ENCODE peak calls at places on chromosomes 13 and 19, in seven cellular contexts. One of them, this sample, is unnamed.

GRCh38 chr19:19582471-19582870 is 36.0 kb downstream of the PBX4 start:
- DNase-seq in fibroblast of villous mesenchyme: no peak
- DNase-seq in IMR-90: no peak
- DNase-seq in GM06990: no peak
- DNase-seq in colonic mucosa: no peak
- DNase-seq in thoracic aorta: no peak
- DNase-seq in choroid plexus epithelial cell: no peak
- DNase-seq in this sample: no peak

GRCh38 chr19:35642312-35642711 is 767 bp downstream of the ETV2 start:
- DNase-seq in fibroblast of villous mesenchyme: no peak
- DNase-seq in IMR-90: no peak
- DNase-seq in GM06990: no peak
- DNase-seq in colonic mucosa: no peak
- DNase-seq in thoracic aorta: no peak
- DNase-seq in choroid plexus epithelial cell: no peak
- DNase-seq in this sample: no peak

GRCh38 chr13:38520041-38520440 is 166.8 kb upstream of the FREM2 start:
- DNase-seq in fibroblast of villous mesenchyme: no peak
- DNase-seq in IMR-90: no peak
- DNase-seq in GM06990: no peak
- DNase-seq in colonic mucosa: no peak
- DNase-seq in thoracic aorta: no peak
- DNase-seq in choroid plexus epithelial cell: no peak
- DNase-seq in this sample: no peak

GRCh38 chr19:2982983-2983350 is 5.6 kb downstream of the TLE6 start:
- DNase-seq in fibroblast of villous mesenchyme: peak
- DNase-seq in IMR-90: peak
- DNase-seq in GM06990: no peak
- DNase-seq in colonic mucosa: peak
- DNase-seq in thoracic aorta: peak
- DNase-seq in choroid plexus epithelial cell: peak
- DNase-seq in this sample: peak

GRCh38 chr19:17830567-17831418 is 9.5 kb upstream of the INSL3 start:
- DNase-seq in fibroblast of villous mesenchyme: peak
- DNase-seq in IMR-90: peak
- DNase-seq in GM06990: peak
- DNase-seq in colonic mucosa: peak
- DNase-seq in thoracic aorta: no peak
- DNase-seq in choroid plexus epithelial cell: peak
- DNase-seq in this sample: peak

GRCh38 chr13:113950451-113951245 is 23.2 kb downstream of the C13orf46 start:
- DNase-seq in fibroblast of villous mesenchyme: no peak
- DNase-seq in IMR-90: no peak
- DNase-seq in GM06990: no peak
- DNase-seq in colonic mucosa: no peak
- DNase-seq in thoracic aorta: no peak
- DNase-seq in choroid plexus epithelial cell: no peak
- DNase-seq in this sample: no peak

GRCh38 chr13:106117035-106117434 is 418.4 kb downstream of the EFNB2 start:
- DNase-seq in fibroblast of villous mesenchyme: peak
- DNase-seq in IMR-90: peak
- DNase-seq in GM06990: no peak
- DNase-seq in colonic mucosa: no peak
- DNase-seq in thoracic aorta: no peak
- DNase-seq in choroid plexus epithelial cell: peak
- DNase-seq in this sample: no peak

GRCh38 chr13:87259479-87260083 is 411.6 kb upstream of the SLITRK5 start:
- DNase-seq in fibroblast of villous mesenchyme: no peak
- DNase-seq in IMR-90: no peak
- DNase-seq in GM06990: no peak
- DNase-seq in colonic mucosa: no peak
- DNase-seq in thoracic aorta: no peak
- DNase-seq in choroid plexus epithelial cell: peak
- DNase-seq in this sample: no peak

GRCh38 chr19:30528919-30529318 is 156.7 kb downstream of the ZNF536 start:
- DNase-seq in fibroblast of villous mesenchyme: no peak
- DNase-seq in IMR-90: no peak
- DNase-seq in GM06990: no peak
- DNase-seq in colonic mucosa: no peak
- DNase-seq in thoracic aorta: no peak
- DNase-seq in choroid plexus epithelial cell: no peak
- DNase-seq in this sample: no peak

GRCh38 chr19:55418185-55418584 is 10.6 kb upstream of the UBE2S start:
- DNase-seq in fibroblast of villous mesenchyme: peak
- DNase-seq in IMR-90: peak
- DNase-seq in GM06990: no peak
- DNase-seq in colonic mucosa: peak
- DNase-seq in thoracic aorta: no peak
- DNase-seq in choroid plexus epithelial cell: peak
- DNase-seq in this sample: peak

GRCh38 chr19:5147971-5148793 is 179.3 kb downstream of the KDM4B start:
- DNase-seq in fibroblast of villous mesenchyme: no peak
- DNase-seq in IMR-90: no peak
- DNase-seq in GM06990: peak
- DNase-seq in colonic mucosa: no peak
- DNase-seq in thoracic aorta: peak
- DNase-seq in choroid plexus epithelial cell: peak
- DNase-seq in this sample: no peak

GRCh38 chr19:4559569-4559968 is at the start of gene SEMA6B:
- DNase-seq in fibroblast of villous mesenchyme: no peak
- DNase-seq in IMR-90: no peak
- DNase-seq in GM06990: no peak
- DNase-seq in colonic mucosa: no peak
- DNase-seq in thoracic aorta: no peak
- DNase-seq in choroid plexus epithelial cell: peak
- DNase-seq in this sample: peak

GRCh38 chr13:39890537-39890936 is 235.1 kb downstream of the COG6 start:
- DNase-seq in fibroblast of villous mesenchyme: no peak
- DNase-seq in IMR-90: no peak
- DNase-seq in GM06990: no peak
- DNase-seq in colonic mucosa: no peak
- DNase-seq in thoracic aorta: no peak
- DNase-seq in choroid plexus epithelial cell: no peak
- DNase-seq in this sample: no peak

GRCh38 chr19:24054044-24054935 is 32.7 kb upstream of the ZNF254 start:
- DNase-seq in fibroblast of villous mesenchyme: peak
- DNase-seq in IMR-90: peak
- DNase-seq in GM06990: no peak
- DNase-seq in colonic mucosa: no peak
- DNase-seq in thoracic aorta: no peak
- DNase-seq in choroid plexus epithelial cell: peak
- DNase-seq in this sample: peak

GRCh38 chr13:110677731-110678545 is 28.0 kb downstream of the CARS2 start:
- DNase-seq in fibroblast of villous mesenchyme: no peak
- DNase-seq in IMR-90: peak
- DNase-seq in GM06990: no peak
- DNase-seq in colonic mucosa: no peak
- DNase-seq in thoracic aorta: no peak
- DNase-seq in choroid plexus epithelial cell: peak
- DNase-seq in this sample: peak

DNA sequence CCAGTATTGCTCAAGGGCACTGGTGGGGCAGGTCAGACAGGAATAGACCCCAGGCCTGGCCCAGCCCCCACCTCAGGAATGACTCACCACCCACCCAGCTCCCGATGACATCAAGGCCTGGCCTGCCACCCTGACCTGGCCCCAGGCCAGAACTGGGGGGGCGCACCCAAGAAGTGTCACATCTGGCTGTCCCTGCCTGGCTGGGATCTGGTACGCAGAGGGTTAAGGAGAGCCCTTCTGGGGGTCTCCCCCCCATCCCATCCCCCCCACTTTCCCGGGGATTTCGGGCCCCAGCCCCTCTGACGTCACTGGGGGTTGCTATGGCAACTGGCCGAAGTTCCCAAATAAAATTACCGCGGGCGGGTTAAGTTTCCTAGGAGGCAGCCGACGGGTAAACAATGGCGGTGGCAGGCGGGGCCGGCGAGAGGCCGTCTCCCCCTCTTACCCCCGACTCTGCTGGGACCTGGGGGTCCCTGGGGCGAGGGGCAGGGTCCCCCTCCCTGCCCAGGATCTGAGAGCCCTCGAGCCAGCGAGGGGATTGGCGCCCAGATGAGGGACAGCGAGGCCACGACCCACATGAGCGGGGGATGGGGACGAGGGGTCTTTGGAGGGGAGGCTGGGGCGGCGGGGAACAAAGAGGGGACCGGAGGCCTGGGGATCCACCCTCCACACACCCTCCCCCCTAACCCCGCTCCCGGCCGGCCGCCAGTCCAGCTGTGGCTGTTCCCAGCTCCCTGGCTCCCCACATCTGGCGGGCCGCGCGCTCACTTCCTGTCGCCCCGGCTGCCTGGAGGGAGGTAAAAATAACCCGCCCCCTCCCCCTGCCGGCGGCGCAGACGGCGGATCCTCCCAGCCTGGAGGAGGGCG is 29.7 kb upstream of the NANOS3 start:
- DNase-seq in fibroblast of villous mesenchyme: peak
- DNase-seq in IMR-90: peak
- DNase-seq in GM06990: peak
- DNase-seq in colonic mucosa: peak
- DNase-seq in thoracic aorta: peak
- DNase-seq in choroid plexus epithelial cell: peak
- DNase-seq in this sample: peak
- H3K4me3 ChIP-seq in fibroblast of villous mesenchyme: peak
- H3K4me3 ChIP-seq in IMR-90: peak
- H3K4me3 ChIP-seq in GM06990: peak
- H3K4me3 ChIP-seq in colonic mucosa: peak
- H3K4me3 ChIP-seq in thoracic aorta: peak
- H3K4me3 ChIP-seq in choroid plexus epithelial cell: peak
- H3K4me3 ChIP-seq in this sample: peak

DNA sequence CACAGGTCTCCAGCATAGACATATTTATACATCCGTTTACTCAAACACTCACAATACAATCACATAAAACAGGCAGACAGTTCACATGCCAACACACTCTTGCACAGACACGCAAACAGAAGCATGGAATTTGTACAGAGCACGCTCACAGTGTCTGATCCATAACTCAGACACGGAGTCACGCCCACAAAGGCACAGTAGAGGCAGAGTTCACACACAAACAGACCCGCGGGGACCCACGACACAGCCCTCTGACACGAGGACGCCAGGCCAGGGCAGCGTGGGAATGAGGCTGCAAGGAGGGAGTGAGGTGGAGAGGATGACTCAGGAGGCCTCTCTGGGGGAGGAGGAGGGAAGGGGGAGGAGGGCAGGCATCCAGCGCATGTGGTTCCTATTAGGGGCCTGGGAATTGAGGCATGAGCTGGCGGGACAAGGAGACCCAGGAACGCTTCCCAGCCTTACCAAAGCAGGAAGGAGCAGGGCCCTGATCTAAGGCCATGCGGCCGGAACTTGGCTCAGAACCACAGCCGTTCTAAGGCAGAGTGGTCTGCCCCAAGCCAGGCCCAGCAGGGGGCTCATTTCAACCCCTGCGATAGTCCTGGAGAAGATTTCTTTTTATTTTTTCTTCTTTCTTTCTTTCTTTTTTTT is 9.1 kb upstream of the OLFM2 start:
- DNase-seq in fibroblast of villous mesenchyme: peak
- DNase-seq in IMR-90: peak
- DNase-seq in GM06990: no peak
- DNase-seq in colonic mucosa: peak
- DNase-seq in thoracic aorta: peak
- DNase-seq in choroid plexus epithelial cell: peak
- DNase-seq in this sample: peak
- H3K4me3 ChIP-seq in fibroblast of villous mesenchyme: no peak
- H3K4me3 ChIP-seq in IMR-90: no peak
- H3K4me3 ChIP-seq in GM06990: no peak
- H3K4me3 ChIP-seq in colonic mucosa: no peak
- H3K4me3 ChIP-seq in thoracic aorta: peak
- H3K4me3 ChIP-seq in choroid plexus epithelial cell: peak
- H3K4me3 ChIP-seq in this sample: no peak

GRCh38 chr13:30797847-30798246 is 62.5 kb downstream of the ALOX5AP start:
- DNase-seq in fibroblast of villous mesenchyme: no peak
- DNase-seq in IMR-90: no peak
- DNase-seq in GM06990: no peak
- DNase-seq in colonic mucosa: no peak
- DNase-seq in thoracic aorta: no peak
- DNase-seq in choroid plexus epithelial cell: no peak
- DNase-seq in this sample: no peak

GRCh38 chr13:30798776-30799625 is 63.7 kb downstream of the ALOX5AP start:
- DNase-seq in fibroblast of villous mesenchyme: peak
- DNase-seq in IMR-90: peak
- DNase-seq in GM06990: no peak
- DNase-seq in colonic mucosa: no peak
- DNase-seq in thoracic aorta: no peak
- DNase-seq in choroid plexus epithelial cell: peak
- DNase-seq in this sample: no peak

GRCh38 chr13:30800107-30800506 is 64.8 kb downstream of the ALOX5AP start:
- DNase-seq in fibroblast of villous mesenchyme: no peak
- DNase-seq in IMR-90: no peak
- DNase-seq in GM06990: no peak
- DNase-seq in colonic mucosa: no peak
- DNase-seq in thoracic aorta: no peak
- DNase-seq in choroid plexus epithelial cell: no peak
- DNase-seq in this sample: no peak

GRCh38 chr13:30796833-30797601 is 61.7 kb downstream of the ALOX5AP start:
- DNase-seq in fibroblast of villous mesenchyme: no peak
- DNase-seq in IMR-90: peak
- DNase-seq in GM06990: peak
- DNase-seq in colonic mucosa: no peak
- DNase-seq in thoracic aorta: no peak
- DNase-seq in choroid plexus epithelial cell: peak
- DNase-seq in this sample: peak

GRCh38 chr13:30796132-30796832 is 60.9 kb downstream of the ALOX5AP start:
- DNase-seq in fibroblast of villous mesenchyme: peak
- DNase-seq in IMR-90: peak
- DNase-seq in GM06990: no peak
- DNase-seq in colonic mucosa: no peak
- DNase-seq in thoracic aorta: no peak
- DNase-seq in choroid plexus epithelial cell: peak
- DNase-seq in this sample: peak
- H3K4me3 ChIP-seq in fibroblast of villous mesenchyme: no peak
- H3K4me3 ChIP-seq in IMR-90: no peak
- H3K4me3 ChIP-seq in GM06990: peak
- H3K4me3 ChIP-seq in colonic mucosa: no peak
- H3K4me3 ChIP-seq in thoracic aorta: peak
- H3K4me3 ChIP-seq in choroid plexus epithelial cell: no peak
- H3K4me3 ChIP-seq in this sample: no peak

GRCh38 chr19:53577968-53578367 is 40.0 kb downstream of the ZNF331 start:
- DNase-seq in fibroblast of villous mesenchyme: no peak
- DNase-seq in IMR-90: no peak
- DNase-seq in GM06990: no peak
- DNase-seq in colonic mucosa: no peak
- DNase-seq in thoracic aorta: no peak
- DNase-seq in choroid plexus epithelial cell: no peak
- DNase-seq in this sample: no peak

GRCh38 chr19:53580871-53581835 is 43.2 kb downstream of the ZNF331 start:
- DNase-seq in fibroblast of villous mesenchyme: no peak
- DNase-seq in IMR-90: no peak
- DNase-seq in GM06990: no peak
- DNase-seq in colonic mucosa: no peak
- DNase-seq in thoracic aorta: no peak
- DNase-seq in choroid plexus epithelial cell: no peak
- DNase-seq in this sample: no peak

GRCh38 chr19:53576941-53577653 is 39.2 kb downstream of the ZNF331 start:
- DNase-seq in fibroblast of villous mesenchyme: no peak
- DNase-seq in IMR-90: no peak
- DNase-seq in GM06990: no peak
- DNase-seq in colonic mucosa: no peak
- DNase-seq in thoracic aorta: no peak
- DNase-seq in choroid plexus epithelial cell: no peak
- DNase-seq in this sample: no peak

GRCh38 chr19:53581871-53582279 is 43.9 kb downstream of the ZNF331 start:
- DNase-seq in fibroblast of villous mesenchyme: no peak
- DNase-seq in IMR-90: no peak
- DNase-seq in GM06990: no peak
- DNase-seq in colonic mucosa: no peak
- DNase-seq in thoracic aorta: no peak
- DNase-seq in choroid plexus epithelial cell: no peak
- DNase-seq in this sample: no peak

GRCh38 chr19:53579518-53579917 is 41.6 kb downstream of the ZNF331 start:
- DNase-seq in fibroblast of villous mesenchyme: no peak
- DNase-seq in IMR-90: no peak
- DNase-seq in GM06990: no peak
- DNase-seq in colonic mucosa: no peak
- DNase-seq in thoracic aorta: no peak
- DNase-seq in choroid plexus epithelial cell: no peak
- DNase-seq in this sample: no peak
- H3K4me3 ChIP-seq in fibroblast of villous mesenchyme: no peak
- H3K4me3 ChIP-seq in IMR-90: no peak
- H3K4me3 ChIP-seq in GM06990: no peak
- H3K4me3 ChIP-seq in colonic mucosa: no peak
- H3K4me3 ChIP-seq in thoracic aorta: no peak
- H3K4me3 ChIP-seq in choroid plexus epithelial cell: no peak
- H3K4me3 ChIP-seq in this sample: no peak

This sample was measured in cardiac fibroblast.